ENCODE peak calls at places on chromosomes 6 and 20, in ten cellular contexts. V, B, Z, F, Q, G, R, S, H and U are unnamed samples.

GRCh38 chr6:134434019-134434949 is 116.4 kb upstream of the SGK1 start:
- DNase-seq in Z (no peak), F (no peak), Q (no peak), R (no peak), V (no peak), S (no peak), B (no peak), H (no peak), G (no peak), U (no peak)

GRCh38 chr20:2103454-2104153 is 2.0 kb downstream of the STK35 start:
- DNase-seq in B (no peak), V (no peak), S (no peak), Z (no peak), H (no peak), F (no peak), Q (no peak), G (no peak), R (no peak), U (no peak)

GRCh38 chr6:129641344-129641743 is 68.6 kb downstream of the ARHGAP18 start:
- DNase-seq in R (no peak), S (no peak), H (no peak), G (no peak), F (no peak), V (no peak), B (no peak), Q (no peak), Z (peak), U (no peak)

GRCh38 chr6:168121308-168121665 is 42.3 kb upstream of the FRMD1 start:
- DNase-seq in Z (no peak), R (no peak), G (no peak), V (no peak), F (peak), B (no peak), S (no peak), Q (no peak), H (no peak), U (no peak)

GRCh38 chr20:7660165-7660564 is 280.1 kb downstream of the HAO1 start:
- DNase-seq in V (no peak), G (no peak), R (no peak), S (no peak), F (no peak), Z (no peak), H (no peak), Q (no peak), B (no peak), U (no peak)

GRCh38 chr6:18388942-18389341 is 1.8 kb downstream of the RNF144B start:
- DNase-seq in Z (no peak), V (no peak), G (no peak), F (no peak), B (no peak), Q (no peak), S (no peak), R (no peak), H (no peak), U (no peak)

GRCh38 chr6:4510317-4510716 is 265.9 kb upstream of the CDYL start:
- DNase-seq in Q (no peak), G (no peak), B (no peak), Z (no peak), F (no peak), S (no peak), H (no peak), R (no peak), V (no peak), U (no peak)

GRCh38 chr20:24701027-24701426 is 231.6 kb downstream of the SYNDIG1 start:
- DNase-seq in S (no peak), V (no peak), B (no peak), Q (no peak), R (no peak), Z (no peak), G (no peak), F (peak), H (no peak), U (no peak)

GRCh38 chr6:36759177-36759757 is 61.6 kb downstream of the RAB44 start:
- DNase-seq in B (peak), G (peak), Q (peak), R (peak), F (peak), S (no peak), V (peak), Z (peak), H (peak), U (peak)

GRCh38 chr20:52434041-52434425 is 242.5 kb upstream of the ZFP64 start:
- DNase-seq in R (no peak), S (no peak), Q (no peak), B (no peak), H (no peak), Z (no peak), G (no peak), F (no peak), V (no peak), U (no peak)

GRCh38 chr6:34597605-34598353 is 41.6 kb upstream of the SPDEF start:
- DNase-seq in V (no peak), Q (no peak), R (no peak), G (no peak), Z (no peak), S (no peak), H (no peak), B (no peak), F (no peak), U (no peak)

GRCh38 chr6:5053864-5054426 is 31.2 kb upstream of the PPP1R3G start:
- DNase-seq in V (no peak), S (no peak), Z (no peak), H (no peak), B (no peak), G (no peak), R (no peak), Q (peak), F (no peak), U (no peak)